ENCODE peak calls at places on chromosomes 3 and 15, in seven cellular contexts. One of them, this sample, is unnamed.

GRCh38 chr3:2392981-2393380 is 294.3 kb downstream of the CNTN4 start:
- DNase-seq in mammary epithelial cell: no peak
- DNase-seq in neuronal stem cell: no peak
- DNase-seq in AG04450: no peak
- DNase-seq in CD4-positive, alpha-beta memory T cell: no peak
- DNase-seq in kidney: no peak
- DNase-seq in cardiac muscle cell: no peak
- DNase-seq in this sample: no peak

GRCh38 chr3:145798691-145799550 is 362.1 kb downstream of the PLOD2 start:
- DNase-seq in neuronal stem cell: peak
- DNase-seq in kidney: no peak
- DNase-seq in mammary epithelial cell: no peak
- DNase-seq in cardiac muscle cell: no peak
- DNase-seq in AG04450: no peak
- DNase-seq in CD4-positive, alpha-beta memory T cell: no peak
- DNase-seq in this sample: no peak

GRCh38 chr3:188380252-188380651 is 226.3 kb downstream of the LPP start:
- DNase-seq in neuronal stem cell: no peak
- DNase-seq in CD4-positive, alpha-beta memory T cell: no peak
- DNase-seq in cardiac muscle cell: no peak
- DNase-seq in mammary epithelial cell: no peak
- DNase-seq in kidney: no peak
- DNase-seq in AG04450: no peak
- DNase-seq in this sample: no peak

GRCh38 chr3:120145498-120146285 is 51.4 kb upstream of the GSK3B start:
- DNase-seq in AG04450: no peak
- DNase-seq in CD4-positive, alpha-beta memory T cell: no peak
- DNase-seq in neuronal stem cell: no peak
- DNase-seq in kidney: no peak
- DNase-seq in cardiac muscle cell: no peak
- DNase-seq in mammary epithelial cell: peak
- DNase-seq in this sample: no peak

GRCh38 chr3:69738291-69738690 is 973 bp upstream of the MITF start:
- DNase-seq in AG04450: no peak
- DNase-seq in cardiac muscle cell: peak
- DNase-seq in CD4-positive, alpha-beta memory T cell: no peak
- DNase-seq in mammary epithelial cell: peak
- DNase-seq in neuronal stem cell: no peak
- DNase-seq in kidney: no peak
- DNase-seq in this sample: no peak

GRCh38 chr3:150786791-150787190 is 23.8 kb upstream of the SIAH2 start:
- DNase-seq in neuronal stem cell: no peak
- DNase-seq in AG04450: no peak
- DNase-seq in mammary epithelial cell: peak
- DNase-seq in CD4-positive, alpha-beta memory T cell: no peak
- DNase-seq in cardiac muscle cell: no peak
- DNase-seq in kidney: no peak
- DNase-seq in this sample: no peak

GRCh38 chr3:39910828-39911464 is 101.5 kb downstream of the MYRIP start:
- DNase-seq in CD4-positive, alpha-beta memory T cell: no peak
- DNase-seq in neuronal stem cell: no peak
- DNase-seq in mammary epithelial cell: peak
- DNase-seq in kidney: no peak
- DNase-seq in cardiac muscle cell: peak
- DNase-seq in AG04450: no peak
- DNase-seq in this sample: no peak

GRCh38 chr15:51883436-51883835 is 54.0 kb downstream of the TMOD3 start:
- DNase-seq in mammary epithelial cell: no peak
- DNase-seq in neuronal stem cell: no peak
- DNase-seq in AG04450: peak
- DNase-seq in CD4-positive, alpha-beta memory T cell: no peak
- DNase-seq in kidney: no peak
- DNase-seq in cardiac muscle cell: peak
- DNase-seq in this sample: peak

GRCh38 chr3:37736632-37737031 is 125.0 kb upstream of the CTDSPL start:
- DNase-seq in AG04450: no peak
- DNase-seq in CD4-positive, alpha-beta memory T cell: no peak
- DNase-seq in mammary epithelial cell: no peak
- DNase-seq in cardiac muscle cell: peak
- DNase-seq in neuronal stem cell: no peak
- DNase-seq in kidney: no peak
- DNase-seq in this sample: no peak

GRCh38 chr3:171333784-171334464 is 126.3 kb downstream of the TNIK start:
- DNase-seq in CD4-positive, alpha-beta memory T cell: no peak
- DNase-seq in kidney: no peak
- DNase-seq in mammary epithelial cell: no peak
- DNase-seq in neuronal stem cell: no peak
- DNase-seq in AG04450: no peak
- DNase-seq in cardiac muscle cell: peak
- DNase-seq in this sample: no peak

DNA sequence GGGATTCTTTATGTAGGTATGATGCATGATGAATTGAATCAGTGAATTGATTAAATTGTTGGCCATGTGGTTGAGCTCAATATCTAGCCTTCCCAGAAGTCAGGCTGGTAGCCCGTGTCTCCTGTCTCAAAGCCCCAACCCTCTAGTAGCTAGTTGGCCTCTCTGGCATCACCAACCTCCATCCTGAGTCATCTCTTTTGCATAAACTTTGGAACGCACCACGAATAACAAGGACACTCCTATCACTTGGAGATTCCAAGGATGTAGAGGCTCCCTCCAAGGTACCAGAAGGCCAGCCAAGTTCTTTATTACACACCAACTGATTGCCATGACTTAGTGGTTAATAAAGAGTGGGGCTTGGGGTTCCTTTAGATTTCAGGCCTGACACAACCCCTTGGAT is 148.4 kb downstream of the APBA2 start:
- DNase-seq in cardiac muscle cell: no peak
- DNase-seq in mammary epithelial cell: no peak
- DNase-seq in CD4-positive, alpha-beta memory T cell: no peak
- DNase-seq in kidney: no peak
- DNase-seq in AG04450: no peak
- DNase-seq in neuronal stem cell: no peak
- DNase-seq in this sample: no peak
- H3K27ac ChIP-seq in cardiac muscle cell: no peak
- H3K27ac ChIP-seq in mammary epithelial cell: no peak
- H3K27ac ChIP-seq in CD4-positive, alpha-beta memory T cell: no peak
- H3K27ac ChIP-seq in kidney: no peak
- H3K27ac ChIP-seq in AG04450: no peak
- H3K27ac ChIP-seq in neuronal stem cell: no peak
- H3K27ac ChIP-seq in this sample: no peak

DNA sequence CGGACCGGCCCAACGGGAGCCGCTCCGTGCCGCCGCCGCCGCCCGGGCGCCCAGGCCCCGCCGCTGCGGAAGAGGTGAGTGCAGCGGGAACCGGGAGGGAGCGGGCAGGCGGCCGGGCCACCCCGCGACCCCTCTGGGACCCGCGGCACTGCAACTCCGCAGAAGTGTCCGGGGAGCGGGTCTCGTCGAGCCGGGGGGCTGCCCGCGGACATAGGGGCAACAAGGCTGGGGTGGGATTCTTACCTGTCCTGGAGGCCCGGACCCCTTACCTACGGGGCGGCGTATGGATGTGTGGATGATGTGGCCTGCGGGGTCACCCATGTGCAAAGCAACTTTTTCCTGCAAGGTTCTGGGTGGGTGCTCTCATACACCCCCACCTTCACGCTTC is 361 bp downstream of the SEMA3F start:
- DNase-seq in kidney: no peak
- DNase-seq in mammary epithelial cell: no peak
- DNase-seq in neuronal stem cell: no peak
- DNase-seq in AG04450: no peak
- DNase-seq in CD4-positive, alpha-beta memory T cell: no peak
- DNase-seq in cardiac muscle cell: no peak
- DNase-seq in this sample: no peak
- H3K4me3 ChIP-seq in kidney: peak
- H3K4me3 ChIP-seq in mammary epithelial cell: peak
- H3K4me3 ChIP-seq in neuronal stem cell: peak
- H3K4me3 ChIP-seq in AG04450: peak
- H3K4me3 ChIP-seq in CD4-positive, alpha-beta memory T cell: no peak
- H3K4me3 ChIP-seq in cardiac muscle cell: peak
- H3K4me3 ChIP-seq in this sample: peak

GRCh38 chr3:134872405-134872804 is 77.3 kb downstream of the EPHB1 start:
- DNase-seq in kidney: no peak
- DNase-seq in cardiac muscle cell: no peak
- DNase-seq in AG04450: no peak
- DNase-seq in neuronal stem cell: no peak
- DNase-seq in mammary epithelial cell: no peak
- DNase-seq in CD4-positive, alpha-beta memory T cell: no peak
- DNase-seq in this sample: no peak
- H3K27ac ChIP-seq in kidney: no peak
- H3K27ac ChIP-seq in cardiac muscle cell: no peak
- H3K27ac ChIP-seq in AG04450: no peak
- H3K27ac ChIP-seq in neuronal stem cell: no peak
- H3K27ac ChIP-seq in mammary epithelial cell: no peak
- H3K27ac ChIP-seq in CD4-positive, alpha-beta memory T cell: no peak
- H3K27ac ChIP-seq in this sample: no peak

GRCh38 chr3:50358355-50358926 is 880 bp downstream of the TMEM115 start:
- DNase-seq in cardiac muscle cell: no peak
- DNase-seq in CD4-positive, alpha-beta memory T cell: no peak
- DNase-seq in kidney: no peak
- DNase-seq in mammary epithelial cell: no peak
- DNase-seq in AG04450: no peak
- DNase-seq in neuronal stem cell: no peak
- DNase-seq in this sample: no peak
- H3K4me3 ChIP-seq in cardiac muscle cell: peak
- H3K4me3 ChIP-seq in CD4-positive, alpha-beta memory T cell: peak
- H3K4me3 ChIP-seq in kidney: peak
- H3K4me3 ChIP-seq in mammary epithelial cell: peak
- H3K4me3 ChIP-seq in AG04450: peak
- H3K4me3 ChIP-seq in neuronal stem cell: peak
- H3K4me3 ChIP-seq in this sample: peak

DNA sequence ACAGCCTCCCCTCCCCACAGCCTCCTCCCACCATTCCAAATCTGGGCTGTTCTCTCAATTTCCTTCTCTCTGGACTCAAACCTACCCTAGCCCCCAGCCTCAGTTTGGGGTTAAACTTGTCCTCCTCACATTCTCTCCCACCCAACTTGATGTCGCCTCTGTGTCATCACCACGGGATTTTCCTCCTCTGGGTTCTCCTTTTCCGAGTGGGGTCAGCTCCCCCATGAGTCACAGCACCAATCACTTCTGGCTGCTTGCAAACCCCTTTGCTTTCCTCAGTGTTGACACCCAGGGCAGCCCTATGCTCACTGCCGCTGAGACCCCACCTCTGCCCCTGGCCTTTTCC is 453 bp downstream of the CCR5AS start:
- DNase-seq in kidney: no peak
- DNase-seq in neuronal stem cell: no peak
- DNase-seq in mammary epithelial cell: no peak
- DNase-seq in cardiac muscle cell: no peak
- DNase-seq in CD4-positive, alpha-beta memory T cell: no peak
- DNase-seq in AG04450: no peak
- DNase-seq in this sample: no peak
- H3K27ac ChIP-seq in kidney: peak
- H3K27ac ChIP-seq in neuronal stem cell: no peak
- H3K27ac ChIP-seq in mammary epithelial cell: no peak
- H3K27ac ChIP-seq in cardiac muscle cell: peak
- H3K27ac ChIP-seq in CD4-positive, alpha-beta memory T cell: no peak
- H3K27ac ChIP-seq in AG04450: no peak
- H3K27ac ChIP-seq in this sample: no peak

DNA sequence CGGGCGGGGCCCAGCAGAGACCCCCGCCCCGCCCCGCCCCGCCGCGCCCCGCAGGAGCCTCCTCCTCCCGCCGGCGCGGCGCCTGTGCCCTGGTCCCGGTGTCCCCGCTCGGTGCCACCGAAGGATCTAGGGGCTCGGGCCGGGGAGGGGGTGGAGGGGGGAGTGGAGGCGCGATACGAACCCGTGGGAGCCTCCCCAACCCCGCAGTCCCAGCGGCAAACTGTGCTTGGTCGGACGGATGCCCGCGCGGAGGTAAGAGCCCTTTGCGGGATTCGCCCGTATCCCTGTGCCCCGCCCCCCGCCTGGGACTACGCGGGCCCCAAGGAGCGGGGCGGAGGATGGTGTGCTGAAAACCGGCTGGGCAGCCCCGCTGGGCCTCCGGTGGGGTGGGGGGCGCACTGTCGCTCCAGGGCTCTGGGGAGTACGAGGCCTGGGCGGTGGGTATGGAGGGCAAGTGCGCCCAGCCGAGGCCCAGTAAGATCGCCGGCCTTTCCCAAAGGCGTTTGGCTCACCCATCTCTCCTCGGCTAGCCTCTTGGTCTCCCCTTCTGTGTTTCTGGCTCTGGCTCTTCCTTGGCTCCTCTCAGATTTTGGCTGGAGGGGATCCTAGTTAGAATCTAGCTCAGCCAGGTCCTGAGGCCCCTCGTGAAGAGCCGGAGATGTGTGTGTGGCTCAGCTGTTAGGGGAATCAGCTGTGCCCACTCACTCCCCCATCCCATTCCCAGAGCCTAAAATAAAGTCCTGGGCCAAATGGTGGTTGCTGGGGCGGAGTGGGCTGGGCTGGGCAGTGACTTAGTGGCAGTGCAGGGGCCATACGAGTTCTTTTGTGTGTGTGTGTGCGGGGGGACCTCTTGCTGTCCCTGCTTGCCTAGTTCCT is 65.7 kb upstream of the POLG start:
- DNase-seq in mammary epithelial cell: no peak
- DNase-seq in neuronal stem cell: no peak
- DNase-seq in AG04450: no peak
- DNase-seq in CD4-positive, alpha-beta memory T cell: no peak
- DNase-seq in kidney: no peak
- DNase-seq in cardiac muscle cell: no peak
- DNase-seq in this sample: no peak
- H3K4me3 ChIP-seq in mammary epithelial cell: no peak
- H3K4me3 ChIP-seq in neuronal stem cell: no peak
- H3K4me3 ChIP-seq in AG04450: no peak
- H3K4me3 ChIP-seq in CD4-positive, alpha-beta memory T cell: no peak
- H3K4me3 ChIP-seq in kidney: no peak
- H3K4me3 ChIP-seq in cardiac muscle cell: peak
- H3K4me3 ChIP-seq in this sample: no peak

DNA sequence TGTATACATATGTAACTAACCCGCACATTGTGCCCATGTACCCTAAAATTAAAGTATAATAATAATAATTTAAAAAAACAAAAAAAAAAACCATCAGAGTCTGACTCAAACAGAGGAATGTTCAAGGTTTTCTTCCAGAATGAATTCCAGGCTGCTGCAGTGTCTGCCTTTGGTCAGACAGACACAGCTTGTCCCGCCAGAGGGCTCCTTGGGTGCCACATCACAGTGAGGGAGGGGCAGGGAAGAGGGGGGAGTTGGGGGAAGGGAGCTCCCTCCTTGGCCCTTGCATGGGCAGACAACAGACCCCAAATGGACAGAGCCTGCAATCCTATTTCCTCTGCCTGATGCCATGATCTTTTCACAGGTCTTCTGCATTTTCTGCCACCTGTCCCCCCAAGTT is 36.5 kb downstream of the ITGB5 start:
- DNase-seq in cardiac muscle cell: peak
- DNase-seq in AG04450: no peak
- DNase-seq in CD4-positive, alpha-beta memory T cell: no peak
- DNase-seq in neuronal stem cell: no peak
- DNase-seq in mammary epithelial cell: no peak
- DNase-seq in kidney: no peak
- DNase-seq in this sample: peak
- H3K27ac ChIP-seq in cardiac muscle cell: no peak
- H3K27ac ChIP-seq in AG04450: no peak
- H3K27ac ChIP-seq in CD4-positive, alpha-beta memory T cell: no peak
- H3K27ac ChIP-seq in neuronal stem cell: no peak
- H3K27ac ChIP-seq in mammary epithelial cell: no peak
- H3K27ac ChIP-seq in kidney: no peak
- H3K27ac ChIP-seq in this sample: peak

GRCh38 chr15:86087808-86088207 is 8.1 kb downstream of the AGBL1 start:
- DNase-seq in CD4-positive, alpha-beta memory T cell: no peak
- DNase-seq in kidney: no peak
- DNase-seq in AG04450: no peak
- DNase-seq in mammary epithelial cell: no peak
- DNase-seq in neuronal stem cell: no peak
- DNase-seq in cardiac muscle cell: no peak
- DNase-seq in this sample: no peak

GRCh38 chr15:86089422-86089821 is 9.8 kb downstream of the AGBL1 start:
- DNase-seq in AG04450: no peak
- DNase-seq in mammary epithelial cell: no peak
- DNase-seq in kidney: no peak
- DNase-seq in cardiac muscle cell: no peak
- DNase-seq in neuronal stem cell: no peak
- DNase-seq in CD4-positive, alpha-beta memory T cell: no peak
- DNase-seq in this sample: no peak
- H3K4me3 ChIP-seq in AG04450: no peak
- H3K4me3 ChIP-seq in mammary epithelial cell: no peak
- H3K4me3 ChIP-seq in kidney: no peak
- H3K4me3 ChIP-seq in cardiac muscle cell: no peak
- H3K4me3 ChIP-seq in neuronal stem cell: no peak
- H3K4me3 ChIP-seq in CD4-positive, alpha-beta memory T cell: no peak
- H3K4me3 ChIP-seq in this sample: no peak

This sample was measured in brain microvascular endothelial cell.